ENCODE peak calls at places on chromosomes 2 and 18, in five cellular contexts. R, P, C, F and Z are unnamed samples.

GRCh38 chr2:217666338-217666737 is 336.5 kb downstream of the TNS1 start:
- DNase-seq in R (no peak), P (no peak), C (no peak), F (no peak), Z (peak)

GRCh38 chr2:182608181-182608845 is 107.7 kb upstream of the DNAJC10 start:
- DNase-seq in R (no peak), P (no peak), C (no peak), F (no peak), Z (no peak)

GRCh38 chr2:74584088-74584645 is 29.6 kb downstream of the DOK1 start:
- DNase-seq in R (no peak), P (no peak), C (no peak), F (peak), Z (peak)

GRCh38 chr18:32257073-32257780 is 67.4 kb downstream of the MEP1B start:
- DNase-seq in R (no peak), P (no peak), C (no peak), F (no peak), Z (no peak)

GRCh38 chr2:23900133-23900926 is 26.6 kb downstream of the ATAD2B start:
- DNase-seq in R (peak), P (peak), C (no peak), F (no peak), Z (no peak)

GRCh38 chr2:130327703-130328527 is 14.8 kb upstream of the IMP4 start:
- DNase-seq in R (peak), P (no peak), C (no peak), F (peak), Z (peak)

GRCh38 chr18:39951321-39951720 is 2003.7 kb upstream of the PIK3C3 start:
- DNase-seq in R (no peak), P (no peak), C (no peak), F (no peak), Z (no peak)

GRCh38 chr2:84077504-84077903 is 381.6 kb downstream of the SUCLG1 start:
- DNase-seq in R (no peak), P (no peak), C (no peak), F (peak), Z (no peak)

GRCh38 chr2:127590386-127591190 is 55.1 kb downstream of the MYO7B start:
- DNase-seq in R (no peak), P (no peak), C (peak), F (no peak), Z (no peak)

GRCh38 chr2:223055140-223055539 is 3.1 kb downstream of the KCNE4 start:
- DNase-seq in R (peak), P (no peak), C (no peak), F (peak), Z (peak)

GRCh38 chr2:158502984-158503383 is 46.2 kb downstream of the PKP4 start:
- DNase-seq in R (peak), P (peak), C (no peak), F (peak), Z (peak)

GRCh38 chr2:201259216-201259615 is 1.1 kb upstream of the CASP8 start:
- DNase-seq in R (no peak), P (no peak), C (no peak), F (no peak), Z (no peak)

GRCh38 chr2:1777792-1778191 is 33.5 kb upstream of the PXDN start:
- DNase-seq in R (no peak), P (no peak), C (no peak), F (no peak), Z (no peak)

GRCh38 chr2:69191672-69192071 is 178.7 kb downstream of the ANTXR1 start:
- DNase-seq in R (no peak), P (no peak), C (no peak), F (no peak), Z (no peak)

GRCh38 chr2:234169676-234170075 is 119.2 kb downstream of the SPP2 start:
- DNase-seq in R (no peak), P (no peak), C (no peak), F (no peak), Z (no peak)

GRCh38 chr2:238370482-238371372 is 50.4 kb downstream of the TRAF3IP1 start:
- DNase-seq in R (peak), P (peak), C (peak), F (peak), Z (peak)

GRCh38 chr18:69845588-69846506 is 101.8 kb downstream of the CD226 start:
- DNase-seq in R (no peak), P (no peak), C (no peak), F (peak), Z (peak)

GRCh38 chr2:206064077-206064476 is 21.9 kb downstream of the INO80D start:
- DNase-seq in R (no peak), P (no peak), C (no peak), F (peak), Z (no peak)

DNA sequence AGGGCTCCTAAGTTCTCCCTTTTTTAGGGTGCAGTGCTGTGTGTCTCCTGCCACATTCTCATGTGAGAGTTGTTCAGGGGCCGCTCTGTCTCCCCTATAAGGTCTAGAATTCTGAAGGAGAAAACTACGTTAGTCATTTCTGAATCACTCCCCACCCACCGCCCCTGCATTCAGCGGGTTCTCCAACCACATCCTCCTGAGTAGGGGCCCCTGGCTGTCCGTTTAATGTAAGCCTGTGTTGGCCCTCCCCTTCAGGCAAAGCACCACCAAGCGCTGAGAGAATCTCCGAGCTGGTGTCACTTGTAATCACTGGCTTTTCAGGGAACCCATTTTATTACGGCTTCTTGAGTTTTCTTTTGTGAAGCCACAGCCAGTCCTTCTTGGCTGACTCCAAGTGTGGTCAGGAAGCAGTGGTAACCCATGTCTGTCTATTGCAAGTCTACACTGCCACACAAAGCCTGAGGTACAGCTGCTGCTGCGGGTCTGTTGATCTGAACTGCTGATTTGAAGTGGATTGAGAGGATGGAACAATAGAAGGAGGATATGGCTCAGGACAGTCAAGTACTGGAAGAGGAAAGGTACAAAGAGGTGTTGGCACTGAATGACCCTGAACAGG is 16.9 kb downstream of the LCT start:
- DNase-seq in R (peak), P (no peak), C (no peak), F (no peak), Z (no peak)
- H3K4me3 ChIP-seq in R (peak), P (no peak), C (no peak), F (no peak), Z (no peak)

DNA sequence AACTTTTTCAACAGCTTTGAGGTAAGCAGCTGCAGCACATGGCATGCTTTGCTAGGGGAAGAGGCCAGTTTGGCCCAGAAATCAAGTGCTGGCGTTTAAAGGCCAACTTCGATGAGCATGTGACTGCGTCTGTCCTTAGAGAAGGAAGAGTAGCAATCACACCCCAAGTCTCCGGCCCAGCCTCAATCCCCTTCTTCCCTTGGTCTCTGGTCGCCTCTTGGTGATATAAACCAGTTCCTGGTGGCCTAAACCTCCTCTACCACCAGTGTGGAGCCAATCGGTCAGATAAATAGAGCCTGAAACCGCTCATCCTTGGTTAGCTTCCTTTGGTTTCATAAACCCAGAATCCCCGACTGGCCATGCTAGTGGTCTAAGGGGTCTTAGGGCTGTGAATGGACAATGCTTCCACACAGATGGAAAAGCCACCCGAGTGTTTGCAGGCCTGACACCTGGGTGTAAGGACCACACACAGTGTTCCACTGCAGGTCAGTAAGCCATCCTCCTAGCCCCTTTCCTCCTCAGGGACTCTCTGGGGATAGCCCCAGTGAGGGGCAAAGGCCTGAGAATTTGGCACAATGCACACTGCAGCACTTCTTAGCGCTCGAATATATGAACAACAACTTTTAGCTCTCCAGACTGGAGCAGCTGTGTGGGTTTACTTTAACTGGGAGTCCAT is 23.0 kb upstream of the COX7A2L start:
- DNase-seq in R (no peak), P (no peak), C (no peak), F (no peak), Z (no peak)
- TF ChIP-seq CTCF in R (no peak), P (no peak), C (no peak), F (no peak), Z (no peak)

GRCh38 chr2:99488999-99489757 is 639 bp downstream of the REV1 start:
- DNase-seq in R (peak), P (peak), C (peak), F (peak), Z (peak)

GRCh38 chr2:99485824-99486223 is 4.0 kb downstream of the REV1 start:
- DNase-seq in R (no peak), P (no peak), C (no peak), F (no peak), Z (no peak)

GRCh38 chr2:99488587-99488998 is 1.2 kb downstream of the REV1 start:
- DNase-seq in R (no peak), P (no peak), C (no peak), F (peak), Z (peak)

GRCh38 chr2:99489758-99490087 is at the start of gene REV1:
- DNase-seq in R (no peak), P (no peak), C (no peak), F (no peak), Z (no peak)

DNA sequence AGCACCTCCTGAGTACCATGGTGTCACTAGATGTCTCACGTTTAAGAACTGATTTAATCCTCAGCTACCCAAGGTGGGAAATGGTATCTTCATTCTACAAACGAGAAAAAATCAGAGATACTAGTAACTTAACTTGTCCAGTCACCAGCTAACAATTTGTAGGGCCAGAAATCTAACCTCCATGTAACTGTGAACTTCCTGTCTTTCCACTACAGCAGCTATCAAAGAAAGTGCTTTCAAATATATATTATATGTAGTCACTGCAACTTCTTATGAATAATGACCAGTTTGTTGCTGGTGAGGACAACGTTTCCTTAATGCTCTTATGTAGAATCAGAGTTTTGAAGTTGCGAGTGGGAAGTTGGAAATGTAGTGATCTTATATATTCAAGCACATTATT is 1.9 kb downstream of the REV1 start:
- DNase-seq in R (no peak), P (no peak), C (no peak), F (no peak), Z (no peak)
- H3K4me3 ChIP-seq in R (no peak), P (no peak), C (no peak), F (no peak), Z (no peak)

GRCh38 chr2:153766415-153766814 is 105.3 kb upstream of the GALNT13 start:
- DNase-seq in R (no peak), P (no peak), C (no peak), F (no peak), Z (no peak)

DNA sequence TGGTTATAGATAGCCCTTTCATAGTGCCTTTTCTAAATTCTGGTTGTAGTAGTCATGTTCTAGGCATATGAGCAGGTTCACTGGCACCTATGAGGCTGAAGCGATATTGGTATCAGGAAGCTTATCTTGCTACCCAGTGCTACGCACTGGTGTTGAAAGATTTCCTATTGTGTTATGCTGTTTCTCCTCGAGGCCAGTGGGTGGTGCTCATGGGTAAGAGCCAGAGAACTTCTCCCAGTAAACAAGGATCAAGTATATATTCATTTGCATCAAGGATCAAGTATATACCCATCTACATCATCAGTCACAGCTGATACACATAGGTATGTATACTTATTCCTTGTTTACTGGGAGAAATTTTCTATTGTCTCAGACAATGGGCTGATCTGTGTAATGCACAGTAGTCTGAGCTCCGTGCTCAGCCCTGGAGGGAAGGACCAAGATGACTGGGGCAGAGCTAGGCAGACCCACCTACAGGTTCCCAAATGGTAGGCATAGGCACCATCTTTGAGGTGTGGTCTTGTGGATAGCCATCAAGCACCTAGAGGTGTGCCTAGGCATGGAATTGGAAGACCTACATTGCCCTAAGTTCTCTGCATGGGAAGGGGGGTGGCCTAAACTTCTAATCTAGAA is 101.2 kb upstream of the GALNT13 start:
- DNase-seq in R (no peak), P (no peak), C (no peak), F (no peak), Z (no peak)
- TF ChIP-seq CTCF in R (peak), P (no peak), C (no peak), F (no peak), Z (no peak)

GRCh38 chr2:108943067-108943350 is 46.0 kb downstream of the EDAR start:
- DNase-seq in R (no peak), P (no peak), C (no peak), F (no peak), Z (no peak)
- H3K4me3 ChIP-seq in R (no peak), P (no peak), C (no peak), F (no peak), Z (no peak)

DNA sequence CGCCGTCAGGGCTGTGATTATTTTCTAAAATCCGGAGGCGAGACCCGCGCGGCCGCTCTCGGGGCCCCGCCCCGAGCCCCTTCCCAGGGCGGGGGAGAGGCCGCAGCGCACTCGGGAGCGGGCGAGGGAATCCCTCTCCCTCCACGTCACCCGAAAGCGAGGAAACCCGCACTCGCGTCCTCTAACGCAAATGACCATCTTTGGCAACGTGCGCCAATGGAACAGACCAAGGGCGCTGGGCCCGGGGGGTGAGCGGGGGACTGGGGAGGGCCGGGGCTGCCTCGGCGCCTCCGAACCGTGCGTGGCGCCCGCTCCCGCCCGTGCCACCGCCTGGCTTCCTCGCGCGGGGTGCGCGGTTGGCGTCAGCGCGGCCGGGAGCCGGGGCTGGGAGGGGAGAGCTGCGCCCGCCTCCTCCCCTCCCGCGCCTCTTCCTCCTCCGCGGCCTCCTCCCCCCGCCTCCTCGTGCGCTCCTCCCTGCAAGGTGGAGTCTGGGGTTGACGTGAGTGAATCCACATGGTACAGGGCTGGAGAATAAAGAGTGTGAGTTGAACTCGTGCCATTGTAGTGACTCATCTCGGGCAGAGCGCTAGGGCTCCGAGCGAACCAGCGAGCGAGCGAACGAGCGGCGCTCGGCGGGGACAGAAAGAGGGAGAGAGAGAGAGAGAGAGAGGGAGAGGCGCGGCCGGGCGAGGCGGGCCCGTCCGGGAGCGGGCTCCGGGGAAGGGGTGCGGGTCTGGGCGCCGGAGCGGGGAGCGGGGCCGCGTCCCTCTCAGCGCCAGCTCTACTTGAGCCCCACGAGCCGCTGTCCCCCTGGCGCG is at the start of gene FOSL2:
- DNase-seq in R (peak), P (peak), C (peak), F (peak), Z (peak)
- TF ChIP-seq CTCF in R (no peak), P (no peak), C (peak), F (no peak), Z (no peak)

DNA sequence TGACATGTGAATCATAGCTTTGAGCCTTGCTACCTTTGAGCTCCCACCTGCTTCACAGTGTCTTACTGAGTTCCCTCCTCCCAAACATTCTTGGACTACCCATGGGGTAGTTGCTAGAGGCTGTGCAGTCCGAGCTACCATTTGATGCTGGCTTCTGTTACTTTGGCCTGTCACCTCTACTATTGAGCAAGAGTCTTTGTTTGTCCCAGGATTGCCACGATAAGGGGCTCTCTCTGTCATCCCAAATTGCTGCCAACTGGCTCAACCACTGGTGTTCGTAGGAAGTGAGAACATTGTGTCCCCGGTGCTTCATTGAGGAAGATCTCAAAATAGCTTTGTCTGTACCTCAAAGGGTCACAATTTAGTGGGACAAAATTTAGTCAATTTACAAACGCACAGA is 59.1 kb upstream of the PAX8 start:
- DNase-seq in R (no peak), P (no peak), C (peak), F (peak), Z (no peak)
- H3K4me3 ChIP-seq in R (no peak), P (no peak), C (no peak), F (no peak), Z (no peak)

GRCh38 chr18:23618862-23619387 is 32.6 kb upstream of the NPC1 start:
- DNase-seq in R (no peak), P (no peak), C (no peak), F (no peak), Z (peak)
- TF ChIP-seq CTCF in R (peak), P (no peak), C (no peak), F (no peak), Z (no peak)